ENCODE peak calls at places on chromosomes 6 and 20, in nine cellular contexts. F is body of pancreas; M is mammary epithelial cell; W is stomach; I is hepatocyte; O is heart left ventricle; X is CD8-positive, alpha-beta T cell; T is mucosa of descending colon; U is psoas muscle. Z is an unnamed sample. For H3K36me3, the result is how much of the 10 kb centered on the place peaks cover.

GRCh38 chr20:62963614-62964397 is 11.3 kb downstream of the SLC17A9 start:
- DNase-seq in O (no peak), I (no peak), X (no peak), W (no peak), T (no peak), M (no peak), F (no peak), U (no peak), Z (no peak)

GRCh38 chr6:155341130-155341828 is 27.0 kb upstream of the TFB1M start:
- DNase-seq in U (no peak), X (no peak), F (no peak), W (no peak), T (no peak), O (no peak), M (peak), I (no peak), Z (peak)

GRCh38 chr6:38391206-38391908 is 248.4 kb downstream of the BTBD9 start:
- DNase-seq in T (no peak), U (no peak), W (no peak), I (peak), X (no peak), F (no peak), O (no peak), M (peak), Z (no peak)

GRCh38 chr6:17032595-17033591 is 69.0 kb upstream of the STMND1 start:
- DNase-seq in F (peak), O (peak), M (peak), W (peak), I (peak), U (peak), X (no peak), T (no peak), Z (no peak)

GRCh38 chr6:158644227-158645063 is at the start of gene DYNLT1:
- DNase-seq in O (peak), U (peak), W (peak), F (peak), I (peak), X (peak), T (peak), M (peak), Z (peak)

GRCh38 chr20:36745234-36745926 is 510 bp downstream of the NDRG3 start:
- DNase-seq in X (no peak), T (no peak), W (peak), M (peak), O (peak), I (no peak), F (peak), U (peak), Z (no peak)

GRCh38 chr6:8084586-8084985 is 17.8 kb downstream of the EEF1E1 start:
- DNase-seq in O (no peak), M (no peak), I (no peak), U (no peak), X (no peak), F (no peak), W (no peak), T (no peak), Z (no peak)

GRCh38 chr20:62710221-62710885 is 1.7 kb downstream of the NTSR1 start:
- DNase-seq in F (no peak), T (no peak), X (no peak), W (no peak), M (no peak), I (no peak), O (no peak), U (no peak), Z (no peak)

GRCh38 chr20:7087803-7088202 is 320.3 kb downstream of the BMP2 start:
- DNase-seq in W (no peak), I (no peak), U (no peak), F (no peak), O (no peak), T (no peak), M (no peak), X (no peak), Z (no peak)

GRCh38 chr6:87183687-87184086 is 28.3 kb downstream of the ZNF292 start:
- DNase-seq in U (no peak), X (no peak), T (no peak), F (no peak), W (no peak), M (peak), O (no peak), I (no peak), Z (no peak)

GRCh38 chr20:58001381-58001780 is 227.1 kb downstream of the ANKRD60 start:
- DNase-seq in X (no peak), W (no peak), F (peak), U (peak), M (no peak), O (no peak), T (no peak), I (no peak), Z (no peak)

GRCh38 chr6:87151786-87152527 is 3.4 kb upstream of the ZNF292 start:
- DNase-seq in M (peak), O (peak), W (peak), I (peak), U (peak), X (peak), T (peak), F (peak), Z (peak)

GRCh38 chr20:48995599-48995998 is 50.5 kb upstream of the CSE1L start:
- DNase-seq in F (no peak), W (no peak), X (no peak), M (no peak), U (no peak), I (no peak), O (no peak), T (no peak), Z (no peak)

GRCh38 chr20:47857142-47857993 is 72.1 kb upstream of the SULF2 start:
- DNase-seq in F (no peak), I (peak), U (no peak), O (peak), M (peak), W (no peak), X (no peak), T (no peak), Z (no peak)

GRCh38 chr6:152329640-152330202 is 307.4 kb downstream of the SYNE1 start:
- DNase-seq in X (no peak), I (no peak), T (no peak), O (no peak), M (no peak), U (no peak), W (no peak), F (no peak), Z (no peak)

GRCh38 chr20:48926267-48926666 is 4.8 kb downstream of the ARFGEF2 start:
- DNase-seq in T (no peak), I (no peak), O (no peak), W (no peak), M (no peak), X (no peak), U (no peak), F (no peak), Z (peak)

GRCh38 chr20:10427060-10427692 is 6.8 kb downstream of the MKKS start:
- DNase-seq in X (peak), T (peak), U (peak), I (peak), O (peak), M (peak), W (peak), F (peak), Z (no peak)

GRCh38 chr6:134502614-134503541 is 185.0 kb upstream of the SGK1 start:
- DNase-seq in U (no peak), T (peak), O (no peak), I (peak), F (no peak), W (peak), M (peak), X (no peak), Z (no peak)

GRCh38 chr20:17936306-17936790 is 32.2 kb downstream of the SNX5 start:
- DNase-seq in I (no peak), T (no peak), U (no peak), F (no peak), M (no peak), W (no peak), X (no peak), O (no peak), Z (no peak)

GRCh38 chr6:158047120-158047518 is 65.5 kb downstream of the SYNJ2 start:
- DNase-seq in W (no peak), I (peak), U (peak), F (no peak), M (no peak), O (no peak), X (peak), T (peak), Z (no peak)

GRCh38 chr6:54244430-54244829 is 63.8 kb upstream of the TINAG start:
- DNase-seq in M (peak), I (peak), O (no peak), X (no peak), W (no peak), U (no peak), T (no peak), F (no peak), Z (no peak)

GRCh38 chr20:38728911-38729642 is 4.8 kb downstream of the SLC32A1 start:
- DNase-seq in I (no peak), O (no peak), T (no peak), X (no peak), U (no peak), F (no peak), W (no peak), M (no peak), Z (peak)

GRCh38 chr20:4869290-4870193 is 131.8 kb downstream of the SLC23A2 start:
- DNase-seq in O (no peak), F (no peak), X (no peak), T (peak), M (no peak), U (no peak), I (peak), W (no peak), Z (no peak)

GRCh38 chr20:47740225-47741184 is 44.8 kb downstream of the SULF2 start:
- DNase-seq in W (no peak), I (no peak), O (peak), U (peak), M (no peak), T (peak), X (no peak), F (no peak), Z (no peak)

GRCh38 chr20:5870462-5871021 is 79.8 kb downstream of the TRMT6 start:
- DNase-seq in F (no peak), O (no peak), U (no peak), T (no peak), W (no peak), M (no peak), I (no peak), X (no peak), Z (no peak)

GRCh38 chr6:12060780-12061619 is 48.9 kb downstream of the HIVEP1 start:
- DNase-seq in X (peak), U (peak), M (no peak), T (peak), O (peak), I (peak), W (peak), F (peak), Z (peak)

GRCh38 chr6:81981812-81982211 is 229.3 kb upstream of the TENT5A start:
- DNase-seq in X (no peak), M (peak), U (no peak), W (no peak), T (no peak), O (no peak), F (no peak), I (no peak), Z (no peak)

GRCh38 chr20:64146301-64146935 is 17.8 kb upstream of the MYT1 start:
- DNase-seq in U (no peak), X (no peak), I (no peak), M (no peak), W (no peak), T (no peak), O (no peak), F (no peak), Z (no peak)

GRCh38 chr20:21707267-21707666 is 1.8 kb downstream of the PAX1 start:
- DNase-seq in I (no peak), M (no peak), U (no peak), W (no peak), O (no peak), T (no peak), F (no peak), X (no peak), Z (no peak)
- H3K4me3 ChIP-seq in I (no peak), M (no peak), U (no peak), W (no peak), O (no peak), T (no peak), F (no peak), X (no peak), Z (no peak)

GRCh38 chr6:161109366-161109765 is 117.8 kb downstream of the MAP3K4 start:
- DNase-seq in W (no peak), O (no peak), F (no peak), U (no peak), T (no peak), M (no peak), I (no peak), X (no peak), Z (no peak)
- H3K36me3 ChIP-seq in W (half or more), O (half or more), F (under half), U (half or more), T (under half), M (under half), I (under half), X (under half), Z (under half)

GRCh38 chr6:31356216-31356945 is 598 bp downstream of the HLA-B start:
- DNase-seq in X (no peak), W (peak), T (peak), O (peak), I (peak), U (peak), M (peak), F (peak), Z (peak)
- TF ChIP-seq CTCF in X (no peak), W (no peak), T (no peak), O (no peak), I (no peak), U (no peak), M (peak), F (no peak), Z (no peak)

DNA sequence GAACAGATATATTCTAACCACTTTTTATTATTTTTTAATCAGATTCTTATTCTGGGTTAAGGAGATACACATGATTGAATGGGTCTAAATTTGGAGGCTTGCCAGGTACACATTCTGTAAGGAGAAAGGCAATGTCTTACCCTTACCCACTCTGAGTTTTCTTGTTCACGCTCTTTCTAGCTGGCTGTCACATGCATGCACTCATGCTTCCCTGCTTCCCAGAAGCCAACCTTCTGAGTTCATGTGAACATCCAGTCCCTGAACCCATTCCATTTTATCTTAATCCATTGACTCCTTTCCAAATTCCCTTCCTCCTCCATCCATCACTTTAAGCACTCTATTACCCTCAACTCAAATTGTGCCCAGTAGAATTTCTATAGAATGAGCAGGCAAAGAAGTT is 17.5 kb upstream of the MOCS1 start:
- DNase-seq in T (no peak), W (no peak), M (no peak), I (no peak), F (no peak), X (no peak), O (no peak), U (no peak), Z (no peak)
- H3K4me3 ChIP-seq in T (no peak), W (no peak), M (no peak), I (no peak), F (no peak), X (no peak), O (no peak), U (no peak), Z (no peak)

GRCh38 chr6:44431118-44431725 is 43.7 kb downstream of the CDC5L start:
- DNase-seq in W (peak), M (peak), O (peak), F (peak), I (peak), X (peak), T (no peak), U (no peak), Z (no peak)

GRCh38 chr6:44432227-44432626 is 44.7 kb downstream of the CDC5L start:
- DNase-seq in I (peak), M (no peak), F (no peak), W (no peak), O (no peak), T (no peak), X (no peak), U (no peak), Z (no peak)

GRCh38 chr6:44432726-44433125 is 45.2 kb downstream of the CDC5L start:
- DNase-seq in T (no peak), O (no peak), F (no peak), U (no peak), W (no peak), M (no peak), X (no peak), I (no peak), Z (no peak)

GRCh38 chr6:44430322-44430721 is 42.8 kb downstream of the CDC5L start:
- DNase-seq in M (no peak), O (no peak), T (no peak), I (no peak), F (no peak), U (no peak), X (no peak), W (no peak), Z (no peak)

GRCh38 chr6:44428682-44429081 is 41.2 kb downstream of the CDC5L start:
- DNase-seq in U (no peak), W (no peak), X (no peak), O (no peak), I (no peak), F (no peak), M (no peak), T (no peak), Z (no peak)
- H3K36me3 ChIP-seq in U (half or more), W (half or more), X (under half), O (half or more), I (under half), F (under half), M (under half), T (under half), Z (under half)

DNA sequence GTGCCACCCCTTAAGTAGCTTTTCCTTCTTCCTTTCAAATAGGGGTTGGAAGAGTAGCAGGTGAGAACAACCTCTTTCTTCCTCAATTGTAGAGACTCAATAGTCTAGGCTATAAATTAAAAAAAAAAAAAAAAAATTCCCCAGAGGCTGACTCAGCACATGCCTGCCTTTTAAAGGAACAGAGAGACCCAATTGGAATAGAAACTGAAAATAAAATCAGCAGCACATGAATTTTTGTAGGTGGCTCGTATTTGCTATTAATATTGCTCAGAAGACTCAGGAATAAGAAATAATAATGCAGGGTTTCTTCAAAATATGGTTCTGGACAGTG is 19.3 kb downstream of the TOP1 start:
- DNase-seq in O (no peak), U (no peak), X (no peak), F (no peak), W (no peak), M (peak), I (no peak), T (no peak), Z (no peak)
- TF ChIP-seq CTCF in O (no peak), U (no peak), X (no peak), F (no peak), W (no peak), M (no peak), I (no peak), T (no peak), Z (no peak)

GRCh38 chr20:1776608-1777475 is 118.4 kb upstream of the SIRPA start:
- DNase-seq in M (peak), I (peak), T (peak), U (peak), W (peak), F (peak), O (peak), X (peak), Z (peak)

GRCh38 chr20:1775117-1775516 is 117.5 kb upstream of the SIRPG start:
- DNase-seq in W (no peak), X (no peak), M (peak), O (no peak), I (no peak), U (no peak), F (no peak), T (no peak), Z (no peak)

GRCh38 chr20:1779567-1779966 is 115.6 kb upstream of the SIRPA start:
- DNase-seq in I (no peak), M (no peak), X (no peak), U (no peak), F (no peak), W (no peak), O (no peak), T (no peak), Z (no peak)

GRCh38 chr20:1774479-1774878 is 116.9 kb upstream of the SIRPG start:
- DNase-seq in M (no peak), O (no peak), T (no peak), W (no peak), X (no peak), U (no peak), F (no peak), I (no peak), Z (no peak)

DNA sequence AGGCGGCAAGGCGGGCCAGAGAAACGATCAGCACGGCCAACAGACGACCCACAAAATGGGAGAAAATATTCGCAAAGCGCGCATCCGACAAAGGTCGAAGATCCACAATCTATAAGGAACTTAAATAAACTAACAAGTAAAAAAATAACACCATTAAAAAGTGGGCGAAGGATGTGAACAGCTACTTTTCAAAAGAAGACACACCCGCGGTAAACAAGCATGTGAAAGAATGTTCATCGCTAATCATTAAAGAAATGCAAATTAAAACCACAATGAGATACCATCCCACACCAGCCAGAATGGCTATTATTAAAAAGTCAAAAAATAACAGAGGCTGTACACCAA is 117.8 kb upstream of the SIRPA start:
- DNase-seq in T (no peak), M (no peak), W (no peak), O (no peak), X (no peak), U (no peak), F (no peak), I (no peak), Z (no peak)
- H3K4me3 ChIP-seq in T (no peak), M (no peak), W (peak), O (peak), X (no peak), U (peak), F (no peak), I (no peak), Z (no peak)

Z was measured in GM06990.